ENCODE peak calls at places on chromosomes 4 and X, in seven cellular contexts. N is fibroblast of the aortic adventitia, H is spleen, O is epithelial cell of esophagus, V is fibroblast of villous mesenchyme, U is PC-3, A is BJ. K is an unnamed sample.

GRCh38 chr4:41257257-41257900 is 651 bp downstream of the UCHL1 start:
- DNase-seq in N (peak), V (peak), U (no peak), O (peak), A (no peak), H (peak), K (no peak)

GRCh38 chr4:165635261-165635838 is 237.7 kb upstream of the TLL1 start:
- DNase-seq in U (no peak), O (peak), V (no peak), N (no peak), H (no peak), A (no peak), K (no peak)

GRCh38 chr4:5816851-5817375 is 76.0 kb downstream of the CRMP1 start:
- DNase-seq in O (no peak), N (no peak), H (no peak), U (no peak), V (no peak), A (no peak), K (no peak)

GRCh38 chr4:141077611-141078225 is 55.6 kb downstream of the RNF150 start:
- DNase-seq in V (no peak), H (no peak), U (no peak), O (no peak), A (no peak), N (no peak), K (no peak)

GRCh38 chrX:39777623-39778025 is 320.1 kb downstream of the BCOR start:
- DNase-seq in H (no peak), V (no peak), U (no peak), O (no peak), N (no peak), A (no peak), K (no peak)

GRCh38 chrX:24928114-24928513 is 87.7 kb downstream of the ARX start:
- DNase-seq in N (no peak), O (no peak), U (no peak), V (no peak), H (no peak), A (no peak), K (no peak)

GRCh38 chr4:1542226-1542490 is 135.9 kb upstream of the NKX1-1 start:
- DNase-seq in N (no peak), U (no peak), H (no peak), V (no peak), O (no peak), A (no peak), K (no peak)

GRCh38 chr4:105989411-105990242 is 94.4 kb downstream of the NPNT start:
- DNase-seq in A (no peak), O (no peak), N (no peak), H (no peak), V (no peak), U (peak), K (no peak)

GRCh38 chr4:52358855-52359254 is 300.2 kb downstream of the USP46 start:
- DNase-seq in O (no peak), V (peak), U (no peak), H (no peak), A (no peak), N (no peak), K (no peak)

GRCh38 chr4:26131053-26131452 is 189.8 kb upstream of the RBPJ start:
- DNase-seq in U (no peak), H (no peak), V (no peak), A (no peak), N (no peak), O (no peak), K (no peak)

GRCh38 chr4:138092060-138092459 is 150.1 kb downstream of the SLC7A11 start:
- DNase-seq in A (no peak), H (no peak), O (no peak), N (no peak), U (peak), V (no peak), K (no peak)

GRCh38 chr4:84632092-84632491 is 49.2 kb downstream of the CDS1 start:
- DNase-seq in O (peak), V (peak), A (no peak), N (peak), H (no peak), U (peak), K (peak)

GRCh38 chrX:37854148-37854547 is 6.8 kb upstream of the DYNLT3 start:
- DNase-seq in H (no peak), U (peak), O (no peak), V (no peak), A (no peak), N (no peak), K (no peak)

GRCh38 chrX:73131877-73132276 is 52.6 kb upstream of the PABPC1L2A start:
- DNase-seq in V (no peak), A (no peak), U (no peak), N (no peak), H (no peak), O (no peak), K (no peak)

GRCh38 chr4:15003891-15004700 is 1.8 kb downstream of the CPEB2 start:
- DNase-seq in A (no peak), U (peak), N (no peak), O (peak), H (peak), V (no peak), K (no peak)

GRCh38 chr4:152784490-152785195 is 4.9 kb downstream of the ARFIP1 start:
- DNase-seq in O (peak), N (peak), A (no peak), U (peak), H (no peak), V (peak), K (no peak)

GRCh38 chr4:40283968-40284367 is 51.2 kb upstream of the CHRNA9 start:
- DNase-seq in V (no peak), H (peak), N (no peak), U (peak), A (no peak), O (peak), K (no peak)

GRCh38 chr4:136687118-136687517 is 845.2 kb downstream of the PCDH18 start:
- DNase-seq in O (no peak), H (peak), V (no peak), N (peak), U (no peak), A (no peak), K (no peak)

GRCh38 chrX:2397229-2397628 is 103.5 kb downstream of the DHRSX start:
- DNase-seq in U (no peak), H (no peak), V (no peak), O (no peak), A (no peak), N (no peak), K (no peak)

GRCh38 chrX:96394566-96394965 is 290.1 kb upstream of the DIAPH2 start:
- DNase-seq in O (peak), N (no peak), A (no peak), H (no peak), U (peak), V (peak), K (no peak)

GRCh38 chr4:158068063-158068462 is 104.8 kb downstream of the GASK1B start:
- DNase-seq in U (no peak), V (no peak), H (no peak), O (no peak), N (peak), A (no peak), K (no peak)

GRCh38 chr4:24850669-24851068 is 55.3 kb downstream of the SOD3 start:
- DNase-seq in V (peak), U (peak), A (peak), N (peak), H (no peak), O (peak), K (peak)

GRCh38 chr4:41142946-41143720 is 71.2 kb downstream of the APBB2 start:
- DNase-seq in U (peak), H (no peak), A (peak), V (peak), O (peak), N (peak), K (peak)

GRCh38 chrX:123361371-123361770 is 177.3 kb downstream of the GRIA3 start:
- DNase-seq in U (peak), O (no peak), A (no peak), N (no peak), V (no peak), H (no peak), K (no peak)

GRCh38 chr4:78695910-78696309 is 80.2 kb upstream of the BMP2K start:
- DNase-seq in U (no peak), H (no peak), O (no peak), V (no peak), N (no peak), A (no peak), K (no peak)

GRCh38 chr4:48813984-48814383 is 16.9 kb upstream of the OCIAD1 start:
- DNase-seq in U (no peak), V (no peak), H (no peak), N (no peak), O (no peak), A (no peak), K (no peak)

GRCh38 chrX:49232525-49232924 is 615 bp downstream of the CACNA1F start:
- DNase-seq in A (no peak), O (no peak), V (no peak), U (no peak), N (no peak), H (no peak), K (no peak)

GRCh38 chrX:115378471-115378870 is 89.0 kb downstream of the LUZP4 start:
- DNase-seq in O (no peak), H (no peak), U (peak), A (no peak), N (peak), V (peak), K (no peak)

GRCh38 chr4:105457997-105458396 is 15.9 kb downstream of the PPA2 start:
- DNase-seq in A (no peak), O (no peak), U (no peak), N (peak), H (no peak), V (peak), K (no peak)

GRCh38 chr4:154595807-154596206 is 5.3 kb upstream of the FGA start:
- DNase-seq in A (no peak), V (peak), O (peak), N (no peak), U (peak), H (no peak), K (no peak)

GRCh38 chrX:15931362-15931761 is 76.7 kb upstream of the AP1S2 start:
- DNase-seq in V (no peak), H (no peak), A (no peak), N (no peak), O (no peak), U (no peak), K (no peak)

GRCh38 chrX:103442536-103442901 is 66.2 kb downstream of the BEX3 start:
- DNase-seq in A (no peak), N (peak), H (no peak), O (peak), U (no peak), V (peak), K (peak)

GRCh38 chr4:3192827-3193226 is 56.1 kb upstream of the MSANTD1 start:
- DNase-seq in V (no peak), O (no peak), A (no peak), N (no peak), H (no peak), U (no peak), K (no peak)

GRCh38 chr4:80016506-80016905 is 56.5 kb downstream of the ANTXR2 start:
- DNase-seq in O (no peak), H (no peak), U (no peak), N (no peak), V (no peak), A (no peak), K (no peak)

GRCh38 chr4:2734618-2735017 is 21.5 kb downstream of the TNIP2 start:
- DNase-seq in V (no peak), U (no peak), A (no peak), N (no peak), H (no peak), O (no peak), K (no peak)

GRCh38 chrX:123731987-123732678 is 719 bp downstream of the THOC2 start:
- DNase-seq in V (peak), H (peak), A (no peak), O (peak), N (peak), U (peak), K (no peak)

GRCh38 chr4:85778809-85779124 is 303.8 kb downstream of the ARHGAP24 start:
- DNase-seq in A (no peak), V (peak), H (no peak), O (peak), N (peak), U (peak), K (no peak)

GRCh38 chrX:53049127-53049517 is 533 bp downstream of the GPR173 start:
- DNase-seq in N (no peak), O (no peak), H (no peak), V (no peak), A (no peak), U (no peak), K (no peak)

GRCh38 chr4:89590102-89590501 is 246.9 kb downstream of the SNCA start:
- DNase-seq in U (no peak), V (no peak), N (no peak), O (no peak), H (no peak), A (no peak), K (no peak)

DNA sequence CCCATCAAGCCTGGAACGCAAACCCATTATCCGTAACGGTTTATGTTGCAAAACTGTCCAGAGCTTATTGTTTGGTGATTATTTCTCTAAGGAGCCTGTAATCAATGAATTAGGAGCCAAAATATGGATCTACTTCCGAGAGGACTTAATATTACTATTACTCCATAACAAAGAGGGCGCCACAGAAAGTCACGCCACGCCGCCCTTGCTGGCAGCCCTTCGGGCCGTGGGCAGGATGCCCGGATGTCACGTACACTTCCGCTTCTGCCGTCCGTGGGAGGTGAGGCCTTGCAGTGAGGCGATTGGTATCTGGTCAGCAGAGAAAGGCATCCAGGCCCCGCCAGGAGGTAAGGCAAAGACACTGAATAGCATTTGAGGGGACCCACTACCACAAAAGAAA is at the start of gene MAGEB10:
- DNase-seq in H (no peak), U (no peak), O (no peak), V (no peak), A (no peak), N (no peak), K (no peak)
- H3K4me3 ChIP-seq in H (no peak), U (no peak), O (no peak), V (no peak), A (no peak), N (no peak), K (no peak)

GRCh38 chrX:13506574-13506973 is 62.8 kb upstream of the EGFL6 start:
- DNase-seq in H (peak), V (peak), U (peak), A (no peak), O (peak), N (peak), K (peak)
- TF ChIP-seq CTCF in H (peak), V (peak), U (peak), A (peak), O (peak), N (peak), K (peak)

DNA sequence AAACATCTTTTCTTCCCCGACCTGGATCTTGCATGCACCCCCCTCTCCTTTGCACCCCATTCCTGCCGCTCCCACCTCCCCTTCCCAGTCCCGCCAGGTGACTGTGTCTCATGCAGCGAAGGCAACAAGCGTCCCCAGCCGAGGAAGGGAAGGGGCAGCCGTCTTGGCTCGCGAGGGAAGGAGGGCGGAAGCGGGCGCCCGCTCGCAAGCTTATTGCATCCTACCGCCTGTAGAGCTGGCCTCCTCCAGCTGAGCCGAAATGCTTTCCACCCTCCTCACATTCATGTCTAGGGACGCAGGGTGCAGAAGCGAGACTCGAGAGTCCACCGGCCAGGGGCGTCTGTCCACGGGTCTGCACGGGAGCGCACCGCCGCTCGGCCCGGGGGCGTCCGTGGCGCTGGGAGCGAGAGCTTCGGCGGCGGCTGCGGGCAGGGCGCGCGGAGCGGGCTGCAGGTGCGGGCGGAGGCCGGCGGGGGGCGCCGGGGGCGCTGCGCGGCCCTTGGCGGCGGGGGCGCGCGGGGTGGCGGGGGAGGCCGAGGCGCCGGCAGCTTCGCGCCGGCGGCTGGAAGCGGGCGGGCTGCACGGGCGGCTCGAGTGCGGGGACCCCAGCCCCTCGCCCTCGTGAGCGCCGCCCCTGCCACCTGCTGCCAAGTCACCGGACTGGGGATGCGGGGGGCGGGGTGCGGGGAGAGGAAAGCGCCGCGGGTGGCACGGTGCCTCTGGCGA is at the start of gene KCNIP4:
- DNase-seq in A (no peak), N (peak), U (no peak), H (peak), O (peak), V (peak), K (no peak)
- H3K4me3 ChIP-seq in A (peak), N (peak), U (no peak), H (peak), O (no peak), V (peak), K (peak)

DNA sequence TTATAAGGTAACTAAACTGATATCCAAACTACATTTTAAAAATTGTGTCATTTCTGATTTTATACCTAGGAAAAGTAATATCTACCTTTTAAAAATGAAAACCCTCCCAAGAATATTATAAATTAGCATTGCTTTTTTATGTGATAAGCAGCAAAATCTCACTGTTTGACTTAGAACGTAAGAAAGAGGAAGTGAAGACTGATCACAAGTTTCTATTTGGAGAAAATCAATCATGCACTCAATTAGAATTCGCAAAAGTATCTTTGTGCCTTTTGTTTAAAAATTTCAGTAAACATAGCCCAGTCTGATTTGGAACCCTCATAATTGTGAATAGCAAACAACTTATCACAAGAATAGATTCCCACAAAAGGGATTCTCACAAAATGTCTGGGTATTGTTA is 142.7 kb downstream of the TENM3 start:
- DNase-seq in N (no peak), H (no peak), A (no peak), U (no peak), O (no peak), V (no peak), K (no peak)
- TF ChIP-seq CTCF in N (no peak), H (no peak), A (no peak), U (no peak), O (no peak), V (no peak), K (no peak)